ENCODE peak calls at places on chromosomes 13 and 19, in seven cellular contexts. L is CD8-positive, alpha-beta T cell; E is IMR-90; G is HCT116; Q is mammary epithelial cell; S is heart left ventricle; W is hepatocyte. R is an unnamed sample.

GRCh38 chr19:53908106-53908932 is 759 bp upstream of the CACNG7 start:
- DNase-seq in W (peak), Q (peak), S (no peak), L (no peak), G (no peak), E (peak), R (no peak)

GRCh38 chr13:47896111-47896510 is 105.0 kb downstream of the SUCLA2 start:
- DNase-seq in Q (no peak), G (no peak), S (no peak), E (no peak), L (no peak), W (no peak), R (no peak)

GRCh38 chr19:13985771-13986347 is 20.3 kb downstream of the RFX1 start:
- DNase-seq in Q (no peak), W (no peak), G (no peak), E (no peak), S (no peak), L (no peak), R (no peak)

GRCh38 chr19:6161271-6161850 is 25.9 kb downstream of the ACSBG2 start:
- DNase-seq in Q (peak), S (no peak), W (peak), G (peak), E (no peak), L (peak), R (no peak)

GRCh38 chr19:8592231-8593009 is 15.2 kb upstream of the MYO1F start:
- DNase-seq in S (peak), Q (peak), W (peak), G (no peak), L (peak), E (peak), R (peak)

GRCh38 chr19:4831351-4832340 is at the start of gene TICAM1:
- DNase-seq in L (peak), W (peak), E (peak), Q (peak), G (no peak), S (peak), R (peak)

GRCh38 chr13:32153056-32153455 is 121.5 kb downstream of the FRY start:
- DNase-seq in W (no peak), G (no peak), Q (peak), S (no peak), E (peak), L (no peak), R (no peak)

GRCh38 chr13:86445584-86446140 is 646.4 kb upstream of the SLITRK6 start:
- DNase-seq in L (no peak), S (no peak), G (no peak), Q (no peak), W (no peak), E (no peak), R (no peak)

GRCh38 chr19:1416014-1416841 is 8.8 kb downstream of the DAZAP1 start:
- DNase-seq in W (no peak), G (no peak), L (no peak), S (no peak), Q (peak), E (peak), R (no peak)

GRCh38 chr19:53086949-53087348 is 16.3 kb downstream of the ZNF160 start:
- DNase-seq in E (peak), Q (no peak), G (no peak), L (no peak), W (no peak), S (peak), R (no peak)

GRCh38 chr13:98480915-98481510 is 95.9 kb downstream of the STK24 start:
- DNase-seq in E (peak), L (no peak), Q (no peak), W (no peak), S (no peak), G (no peak), R (peak)

GRCh38 chr19:29690842-29691241 is 24.2 kb downstream of the C19orf12 start:
- DNase-seq in G (peak), Q (peak), S (no peak), L (peak), E (peak), W (no peak), R (no peak)

GRCh38 chr19:44512326-44513298 is 12.3 kb upstream of the ZNF180 start:
- DNase-seq in G (peak), W (peak), L (no peak), E (peak), S (no peak), Q (peak), R (no peak)

GRCh38 chr13:100154835-100155463 is 66.1 kb downstream of the PCCA start:
- DNase-seq in S (no peak), W (no peak), L (no peak), Q (no peak), G (no peak), E (no peak), R (no peak)

DNA sequence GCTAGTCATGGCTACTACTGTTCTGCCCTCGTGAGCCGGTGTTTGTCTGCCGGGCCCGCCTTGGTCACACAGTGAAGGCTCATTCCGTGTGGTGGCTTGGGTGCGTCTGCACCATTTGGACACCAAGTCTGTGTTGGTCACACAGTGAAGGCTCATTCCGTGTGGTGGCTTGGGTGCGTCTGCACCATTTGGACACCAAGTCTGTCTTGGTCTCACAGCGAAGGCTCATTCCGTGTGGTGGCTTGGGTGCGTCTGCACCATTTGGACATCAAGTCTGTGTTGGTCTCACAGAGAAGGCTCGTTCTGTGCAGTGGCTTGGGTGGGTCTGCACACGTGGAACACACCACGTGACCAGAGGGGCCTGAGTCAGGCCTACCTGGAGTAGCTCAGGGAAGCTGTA is 29.0 kb upstream of the DCUN1D2 start:
- DNase-seq in L (no peak), Q (no peak), W (no peak), G (no peak), E (no peak), S (no peak), R (no peak)
- H3K27ac ChIP-seq in L (no peak), Q (no peak), W (no peak), G (no peak), E (no peak), S (no peak), R (no peak)

GRCh38 chr13:73536865-73537264 is 478.1 kb downstream of the KLF5 start:
- DNase-seq in G (no peak), Q (no peak), W (no peak), E (no peak), S (no peak), L (no peak), R (no peak)
- H3K27ac ChIP-seq in G (no peak), Q (no peak), W (no peak), E (no peak), S (no peak), L (no peak), R (peak)

DNA sequence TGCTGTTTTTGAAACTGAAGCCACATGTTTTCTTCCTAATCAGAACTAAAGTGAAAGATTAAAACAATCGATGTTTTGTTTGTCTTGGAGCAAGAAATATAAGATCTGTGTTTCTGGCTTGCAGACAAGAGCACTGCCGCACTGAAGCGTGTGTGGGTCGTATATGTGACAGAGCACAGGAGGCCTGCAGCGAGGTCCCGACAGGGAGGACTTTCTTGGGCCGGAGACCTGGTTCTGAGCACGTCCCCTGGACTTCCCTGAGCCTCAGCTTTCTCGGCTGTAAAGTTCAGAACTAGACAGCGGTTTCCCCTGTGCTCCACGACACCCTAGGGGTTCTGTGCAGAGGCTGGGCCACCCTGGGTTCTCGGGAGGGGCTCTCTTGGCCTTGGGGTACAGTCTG is 60.5 kb downstream of the GADD45B start:
- DNase-seq in L (no peak), E (no peak), Q (no peak), S (no peak), W (no peak), G (no peak), R (no peak)
- H3K27ac ChIP-seq in L (no peak), E (no peak), Q (no peak), S (peak), W (no peak), G (no peak), R (no peak)

DNA sequence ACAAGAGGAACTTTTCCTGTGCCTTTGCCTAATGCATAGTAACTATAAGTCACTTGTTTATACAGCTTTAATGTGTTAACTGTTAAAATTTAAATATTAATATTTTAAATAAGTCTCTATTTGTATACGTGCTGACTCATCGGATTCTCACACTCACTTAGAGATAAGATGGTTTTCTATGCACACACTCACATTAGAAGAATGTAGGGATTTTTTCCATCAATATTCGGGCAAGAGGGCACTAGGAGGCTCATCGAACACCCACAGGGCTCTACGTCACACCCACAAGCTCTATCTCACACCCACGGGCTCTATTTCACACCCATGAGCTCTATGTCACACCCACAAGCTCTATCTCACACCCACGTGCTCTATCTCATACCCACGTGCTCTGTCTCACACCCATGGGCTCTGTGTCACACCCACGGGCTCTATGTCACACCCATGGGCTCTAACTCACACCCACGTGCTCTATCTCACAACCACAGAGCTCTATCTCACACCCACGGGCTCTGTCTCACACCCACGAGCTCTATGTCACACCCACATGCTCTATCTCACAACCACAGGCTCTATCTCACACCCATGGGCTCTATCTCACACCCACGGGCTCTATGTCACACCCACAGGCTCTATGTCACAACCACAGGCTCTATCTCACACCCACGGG is 73.4 kb downstream of the COL4A2 start:
- DNase-seq in E (peak), G (no peak), W (no peak), Q (no peak), L (no peak), S (no peak), R (no peak)
- H3K27ac ChIP-seq in E (peak), G (no peak), W (peak), Q (no peak), L (no peak), S (no peak), R (no peak)

GRCh38 chr13:26561636-26562537 is 4.4 kb downstream of the WASF3 start:
- DNase-seq in Q (no peak), W (peak), E (peak), L (no peak), G (no peak), S (no peak), R (no peak)
- H3K27ac ChIP-seq in Q (no peak), W (peak), E (peak), L (no peak), G (no peak), S (no peak), R (peak)

GRCh38 chr13:110431425-110431824 is 124.3 kb downstream of the COL4A2 start:
- DNase-seq in E (no peak), W (no peak), G (no peak), S (no peak), L (no peak), Q (no peak), R (no peak)
- H3K27ac ChIP-seq in E (no peak), W (no peak), G (no peak), S (peak), L (no peak), Q (no peak), R (no peak)

DNA sequence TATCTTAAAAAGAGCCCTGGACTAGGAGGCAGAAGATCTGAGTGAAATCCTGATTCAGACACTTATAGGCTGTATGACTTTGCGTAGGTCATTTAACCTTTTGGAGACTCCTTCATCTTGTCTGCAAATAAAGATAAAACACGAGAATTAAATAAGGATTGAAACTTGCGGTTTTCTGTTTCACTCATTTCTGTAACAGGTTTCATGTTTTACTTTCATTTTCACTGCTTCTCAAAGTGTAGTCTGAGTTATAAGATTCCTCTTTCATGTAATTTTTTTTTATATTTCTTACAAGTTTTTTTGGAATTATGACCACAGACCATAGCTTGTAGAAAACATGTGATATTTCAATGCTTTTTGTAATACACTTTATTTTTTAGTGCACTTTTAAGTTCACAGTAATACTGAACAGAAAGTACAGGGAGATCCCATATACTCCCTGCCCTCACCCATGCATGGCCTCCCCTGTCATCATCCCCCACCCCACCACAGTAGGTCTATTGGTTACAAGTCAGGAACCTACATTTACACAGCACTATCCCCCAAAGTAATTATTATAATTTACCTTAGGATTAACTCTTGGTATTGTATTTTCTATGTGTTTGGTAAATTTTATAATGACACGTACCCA is 174.6 kb downstream of the ITGBL1 start:
- DNase-seq in Q (no peak), W (no peak), L (no peak), S (no peak), E (peak), G (no peak), R (no peak)
- H3K27ac ChIP-seq in Q (no peak), W (no peak), L (peak), S (peak), E (no peak), G (no peak), R (no peak)

DNA sequence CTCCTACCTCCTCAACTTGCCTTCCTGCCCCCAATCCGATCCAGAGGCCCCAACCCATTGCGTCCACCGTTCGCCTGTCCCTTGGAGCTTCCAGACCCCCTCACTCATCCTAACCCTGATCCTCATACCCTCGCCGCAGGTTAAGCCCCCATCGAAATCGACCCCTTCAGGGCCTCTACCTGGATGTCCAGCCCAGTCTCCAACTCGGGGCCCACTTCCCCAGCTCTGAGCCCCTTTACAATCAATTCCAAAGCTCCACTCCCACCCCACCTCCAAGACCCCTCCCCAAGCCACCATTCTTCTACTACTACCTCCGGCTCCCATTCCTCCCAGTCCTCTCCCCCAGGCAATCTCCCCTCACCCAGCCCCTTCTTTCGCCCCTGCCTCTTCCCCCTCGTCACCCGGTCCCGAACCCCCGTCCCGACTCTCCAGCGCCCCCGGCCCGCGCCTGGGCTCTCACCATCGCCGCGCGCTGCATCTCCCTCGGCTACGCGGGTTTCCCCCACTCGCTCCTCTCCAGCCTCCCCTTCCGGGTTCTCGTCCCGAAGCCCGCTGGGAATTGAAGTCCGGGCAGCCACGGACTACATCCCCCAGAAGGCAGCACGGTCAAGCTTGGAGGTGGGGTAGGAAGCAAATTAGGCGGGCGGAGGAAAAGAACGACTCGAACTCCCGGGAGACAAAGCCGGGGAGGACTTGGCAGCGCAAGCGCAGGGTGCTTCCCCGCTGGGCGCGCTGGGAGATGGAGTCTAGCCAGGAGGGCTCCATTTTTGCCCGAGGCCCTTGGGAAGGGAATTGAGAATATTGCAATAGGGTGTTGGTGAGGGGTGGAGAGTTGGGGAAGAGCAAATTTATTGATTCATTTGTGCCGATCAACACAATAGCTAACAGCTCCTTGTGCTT is at the start of gene FBXO46:
- DNase-seq in G (peak), Q (peak), L (peak), E (peak), S (peak), W (peak), R (peak)
- H3K27ac ChIP-seq in G (peak), Q (peak), L (peak), E (peak), S (peak), W (peak), R (peak)

GRCh38 chr19:11023016-11023415 is 62.2 kb downstream of the SMARCA4 start:
- DNase-seq in Q (no peak), G (no peak), S (no peak), W (no peak), L (no peak), E (no peak), R (no peak)

GRCh38 chr19:11023635-11024168 is 62.9 kb downstream of the SMARCA4 start:
- DNase-seq in W (no peak), Q (no peak), L (no peak), G (no peak), S (no peak), E (no peak), R (no peak)

GRCh38 chr19:11025006-11025405 is 64.2 kb downstream of the SMARCA4 start:
- DNase-seq in G (no peak), W (no peak), E (no peak), S (no peak), L (no peak), Q (no peak), R (no peak)

GRCh38 chr19:11025445-11025844 is 63.8 kb upstream of the LDLR start:
- DNase-seq in W (no peak), L (no peak), Q (no peak), E (no peak), S (no peak), G (no peak), R (no peak)

DNA sequence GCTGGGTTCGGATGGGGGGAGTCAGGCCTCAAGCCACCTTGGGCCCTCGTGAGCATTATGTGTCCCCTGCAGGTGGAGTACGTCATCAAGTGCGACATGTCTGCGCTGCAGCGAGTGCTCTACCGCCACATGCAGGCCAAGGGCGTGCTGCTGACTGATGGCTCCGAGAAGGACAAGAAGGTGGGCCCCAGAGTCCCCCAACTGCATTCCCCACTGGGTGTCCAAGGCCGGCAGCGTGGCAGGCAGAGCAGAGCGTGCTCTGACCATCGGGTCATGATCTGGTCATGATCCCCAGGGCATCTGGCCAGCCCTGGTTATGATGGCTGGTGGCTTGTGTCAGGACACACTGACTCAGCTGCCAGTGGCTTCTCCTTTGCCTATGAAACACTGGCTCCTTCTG is 63.4 kb downstream of the SMARCA4 start:
- DNase-seq in L (no peak), Q (no peak), G (no peak), E (no peak), W (no peak), S (no peak), R (no peak)
- H3K27ac ChIP-seq in L (no peak), Q (no peak), G (no peak), E (no peak), W (no peak), S (no peak), R (no peak)